ENCODE peak calls at places on chromosome 10, in nine cellular contexts. P, D, S, G, E, O, Z, Q and T are unnamed samples.

GRCh38 chr10:92494522-92494921 is 79.4 kb downstream of the IDE start:
- DNase-seq in P (no peak), D (no peak), S (no peak), G (no peak), E (no peak), O (no peak), Z (no peak), Q (no peak), T (no peak)

GRCh38 chr10:100912013-100912608 is 652 bp upstream of the SLF2 start:
- DNase-seq in P (no peak), D (no peak), S (no peak), G (no peak), E (no peak), O (no peak), Z (no peak), Q (no peak), T (no peak)

GRCh38 chr10:42960491-42961155 is 116.2 kb upstream of the RET start:
- DNase-seq in P (peak), D (peak), S (no peak), G (peak), E (no peak), O (peak), Z (no peak), Q (no peak), T (no peak)

GRCh38 chr10:103854265-103854686 is 1.1 kb downstream of the SH3PXD2A start:
- DNase-seq in P (no peak), D (peak), S (peak), G (no peak), E (no peak), O (no peak), Z (no peak), Q (no peak), T (no peak)

GRCh38 chr10:50464004-50464409 is 159.7 kb downstream of the SGMS1 start:
- DNase-seq in P (no peak), D (no peak), S (no peak), G (no peak), E (no peak), O (no peak), Z (no peak), Q (no peak), T (no peak)

GRCh38 chr10:113982745-113983144 is 60.9 kb upstream of the ADRB1 start:
- DNase-seq in P (no peak), D (no peak), S (no peak), G (no peak), E (peak), O (no peak), Z (no peak), Q (no peak), T (no peak)

GRCh38 chr10:16779375-16779774 is 37.8 kb downstream of the RSU1 start:
- DNase-seq in P (no peak), D (no peak), S (no peak), G (no peak), E (no peak), O (no peak), Z (no peak), Q (no peak), T (no peak)

GRCh38 chr10:129972145-129972965 is 8.3 kb upstream of the EBF3 start:
- DNase-seq in P (no peak), D (peak), S (no peak), G (peak), E (peak), O (peak), Z (no peak), Q (no peak), T (no peak)

GRCh38 chr10:43689618-43689954 is 40.9 kb upstream of the ZNF32 start:
- DNase-seq in P (no peak), D (peak), S (peak), G (peak), E (no peak), O (peak), Z (no peak), Q (peak), T (no peak)

GRCh38 chr10:28532223-28532508 is 752 bp upstream of the WAC start:
- DNase-seq in P (no peak), D (peak), S (no peak), G (no peak), E (no peak), O (no peak), Z (no peak), Q (no peak), T (no peak)

GRCh38 chr10:98270026-98270740 is 2.2 kb upstream of the LOXL4 start:
- DNase-seq in P (no peak), D (no peak), S (no peak), G (peak), E (no peak), O (no peak), Z (no peak), Q (no peak), T (no peak)

GRCh38 chr10:69500864-69501468 is 49.7 kb downstream of the TSPAN15 start:
- DNase-seq in P (no peak), D (no peak), S (no peak), G (no peak), E (peak), O (peak), Z (no peak), Q (no peak), T (no peak)

GRCh38 chr10:11863353-11864105 is 40.4 kb downstream of the PROSER2 start:
- DNase-seq in P (no peak), D (no peak), S (no peak), G (peak), E (no peak), O (peak), Z (no peak), Q (no peak), T (no peak)

GRCh38 chr10:122863796-122864592 is 15.4 kb downstream of the FAM24B start:
- DNase-seq in P (no peak), D (no peak), S (no peak), G (no peak), E (no peak), O (no peak), Z (no peak), Q (no peak), T (no peak)

DNA sequence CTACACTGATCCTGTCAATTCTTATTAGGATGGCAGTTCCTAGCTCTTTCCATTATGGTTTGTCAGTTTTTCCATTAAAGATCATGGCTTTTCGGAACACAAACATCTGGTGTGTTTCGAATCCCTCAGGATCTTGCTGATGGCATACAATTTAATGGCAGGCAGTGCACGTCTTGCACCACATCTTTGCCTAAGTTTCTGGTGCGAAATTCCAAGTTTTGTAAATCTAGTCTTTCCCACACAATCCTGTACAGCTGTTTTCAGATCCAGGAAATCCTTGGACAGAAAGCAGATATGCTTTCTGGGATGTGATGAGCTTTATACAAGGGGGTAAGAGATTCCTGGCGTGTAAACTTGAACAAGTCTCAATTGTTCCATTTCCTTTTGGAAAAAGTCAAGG is 224.3 kb upstream of the PHYHIPL start:
- DNase-seq in P (no peak), D (no peak), S (no peak), G (no peak), E (no peak), O (no peak), Z (no peak), Q (no peak), T (no peak)
- TF ChIP-seq POLR2AphosphoS5 in P (no peak), D (no peak), S (peak), G (no peak), E (peak), O (no peak), Z (no peak), Q (no peak), T (no peak)

GRCh38 chr10:124730790-124731189 is 13.4 kb downstream of the FAM53B start:
- DNase-seq in P (no peak), D (no peak), S (no peak), G (no peak), E (no peak), O (no peak), Z (no peak), Q (no peak), T (no peak)

GRCh38 chr10:124727389-124727960 is 16.7 kb downstream of the FAM53B start:
- DNase-seq in P (no peak), D (no peak), S (peak), G (no peak), E (no peak), O (peak), Z (no peak), Q (no peak), T (no peak)

GRCh38 chr10:124728830-124729661 is 15.1 kb downstream of the FAM53B start:
- DNase-seq in P (no peak), D (no peak), S (peak), G (no peak), E (no peak), O (peak), Z (no peak), Q (no peak), T (no peak)

GRCh38 chr10:124725791-124726190 is 18.4 kb downstream of the FAM53B start:
- DNase-seq in P (no peak), D (no peak), S (no peak), G (no peak), E (no peak), O (peak), Z (no peak), Q (no peak), T (no peak)

GRCh38 chr10:124728071-124728829 is 15.9 kb downstream of the FAM53B start:
- DNase-seq in P (no peak), D (no peak), S (peak), G (no peak), E (no peak), O (peak), Z (no peak), Q (no peak), T (no peak)
- H3K4me3 ChIP-seq in P (no peak), D (no peak), S (no peak), G (no peak), E (no peak), O (no peak), Z (no peak), Q (no peak), T (no peak)

DNA sequence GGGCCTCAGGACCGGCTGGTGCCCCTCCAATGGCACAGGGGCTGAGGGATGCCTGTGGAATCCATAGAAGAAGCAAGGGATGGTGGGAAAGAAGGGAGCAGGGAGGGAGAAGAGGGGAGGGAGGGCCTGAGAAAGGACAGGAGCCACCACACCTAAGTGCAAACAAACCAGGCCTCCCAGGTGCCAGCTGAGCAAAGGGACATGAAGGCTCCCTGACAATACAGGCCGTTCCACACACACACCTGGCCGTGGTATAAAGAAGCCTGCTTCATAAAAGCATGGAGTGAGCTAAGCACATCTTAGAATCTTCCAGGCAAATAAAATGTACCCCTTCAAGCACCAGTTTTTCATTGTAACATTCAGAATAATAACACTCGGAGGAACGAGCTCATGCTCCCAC is 54.0 kb downstream of the OAT start:
- DNase-seq in P (no peak), D (no peak), S (no peak), G (no peak), E (no peak), O (peak), Z (no peak), Q (no peak), T (no peak)
- TF ChIP-seq POLR2AphosphoS5 in P (no peak), D (no peak), S (no peak), G (no peak), E (no peak), O (no peak), Z (no peak), Q (no peak), T (no peak)

DNA sequence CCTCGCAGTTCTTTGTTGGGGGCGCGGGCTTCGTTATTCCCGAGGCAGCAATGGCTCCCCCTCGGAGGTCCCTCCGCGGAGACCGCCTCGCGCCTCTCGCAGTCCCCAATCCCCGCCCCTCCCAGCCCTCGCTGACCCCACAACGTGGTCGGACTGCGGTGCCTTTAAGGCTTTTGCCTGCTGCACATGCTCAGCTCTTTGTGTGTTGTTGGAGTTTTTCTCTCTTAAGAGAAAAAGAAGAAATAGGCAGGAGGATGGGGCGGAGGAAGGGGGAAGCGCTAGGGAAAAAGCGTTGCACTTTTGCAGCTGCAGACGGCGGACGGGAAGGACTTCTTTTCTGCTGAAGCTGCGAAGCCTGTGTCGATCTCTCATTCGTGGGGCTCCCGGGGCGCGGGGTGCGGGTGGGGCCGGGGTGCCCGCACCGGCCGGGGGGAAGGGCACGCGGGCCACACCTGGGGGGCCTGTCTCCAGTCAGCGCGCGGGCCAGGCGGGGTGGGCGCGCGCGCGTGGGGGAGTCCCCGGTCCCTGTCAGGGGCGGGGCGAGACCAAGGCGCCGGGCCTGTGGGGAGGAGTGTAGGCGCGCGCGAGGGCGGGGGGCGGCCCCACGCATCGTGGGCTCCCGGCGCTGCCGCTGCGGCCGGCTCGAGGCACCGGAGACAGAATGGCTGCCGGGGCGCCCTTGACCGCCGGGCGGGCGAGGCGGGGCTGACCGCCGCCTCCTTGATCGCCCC is 445 bp upstream of the ATRNL1 start:
- DNase-seq in P (no peak), D (peak), S (peak), G (no peak), E (no peak), O (peak), Z (no peak), Q (no peak), T (no peak)
- H3K4me3 ChIP-seq in P (no peak), D (peak), S (peak), G (peak), E (peak), O (peak), Z (peak), Q (no peak), T (peak)

GRCh38 chr10:116255931-116256748 is 16.9 kb downstream of the GFRA1 start:
- DNase-seq in P (no peak), D (no peak), S (no peak), G (no peak), E (no peak), O (no peak), Z (no peak), Q (no peak), T (no peak)
- TF ChIP-seq POLR2AphosphoS5 in P (no peak), D (no peak), S (no peak), G (no peak), E (no peak), O (no peak), Z (no peak), Q (no peak), T (no peak)

GRCh38 chr10:71585579-71586092 is 133.9 kb downstream of the C10orf105 start:
- DNase-seq in P (no peak), D (no peak), S (no peak), G (no peak), E (no peak), O (no peak), Z (no peak), Q (no peak), T (no peak)
- H3K4me3 ChIP-seq in P (no peak), D (no peak), S (no peak), G (no peak), E (no peak), O (no peak), Z (no peak), Q (no peak), T (no peak)

GRCh38 chr10:75013522-75013921 is 97.9 kb upstream of the SAMD8 start:
- DNase-seq in P (no peak), D (no peak), S (no peak), G (no peak), E (no peak), O (no peak), Z (no peak), Q (no peak), T (no peak)

GRCh38 chr10:75011221-75011620 is 100.2 kb upstream of the SAMD8 start:
- DNase-seq in P (no peak), D (no peak), S (no peak), G (no peak), E (no peak), O (no peak), Z (no peak), Q (no peak), T (no peak)

GRCh38 chr10:75014516-75015230 is 96.8 kb upstream of the SAMD8 start:
- DNase-seq in P (no peak), D (no peak), S (no peak), G (no peak), E (no peak), O (no peak), Z (no peak), Q (no peak), T (no peak)

GRCh38 chr10:75013007-75013406 is 98.4 kb upstream of the SAMD8 start:
- DNase-seq in P (no peak), D (no peak), S (no peak), G (no peak), E (no peak), O (no peak), Z (no peak), Q (no peak), T (no peak)

DNA sequence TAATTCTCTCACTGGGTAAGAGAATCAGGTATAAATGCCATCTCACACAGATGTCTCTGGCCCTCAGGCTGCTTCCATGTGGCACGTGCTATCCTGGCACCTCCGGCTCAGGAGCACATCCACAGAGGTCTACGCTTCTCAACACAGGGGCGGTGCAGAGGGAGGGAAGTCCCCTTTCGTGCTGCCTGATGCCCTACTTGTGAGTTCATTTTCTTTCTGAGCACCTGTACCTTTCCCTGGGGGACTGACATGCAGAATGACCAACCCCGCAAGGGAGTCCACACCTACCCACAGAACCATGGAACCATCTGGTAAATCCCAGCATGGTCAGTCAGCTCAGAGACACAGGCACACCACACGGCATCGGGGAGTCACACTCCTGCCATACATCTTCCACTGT is 99.0 kb upstream of the SAMD8 start:
- DNase-seq in P (no peak), D (no peak), S (no peak), G (no peak), E (no peak), O (no peak), Z (no peak), Q (no peak), T (no peak)
- TF ChIP-seq POLR2AphosphoS5 in P (no peak), D (no peak), S (no peak), G (no peak), E (no peak), O (no peak), Z (no peak), Q (no peak), T (no peak)

DNA sequence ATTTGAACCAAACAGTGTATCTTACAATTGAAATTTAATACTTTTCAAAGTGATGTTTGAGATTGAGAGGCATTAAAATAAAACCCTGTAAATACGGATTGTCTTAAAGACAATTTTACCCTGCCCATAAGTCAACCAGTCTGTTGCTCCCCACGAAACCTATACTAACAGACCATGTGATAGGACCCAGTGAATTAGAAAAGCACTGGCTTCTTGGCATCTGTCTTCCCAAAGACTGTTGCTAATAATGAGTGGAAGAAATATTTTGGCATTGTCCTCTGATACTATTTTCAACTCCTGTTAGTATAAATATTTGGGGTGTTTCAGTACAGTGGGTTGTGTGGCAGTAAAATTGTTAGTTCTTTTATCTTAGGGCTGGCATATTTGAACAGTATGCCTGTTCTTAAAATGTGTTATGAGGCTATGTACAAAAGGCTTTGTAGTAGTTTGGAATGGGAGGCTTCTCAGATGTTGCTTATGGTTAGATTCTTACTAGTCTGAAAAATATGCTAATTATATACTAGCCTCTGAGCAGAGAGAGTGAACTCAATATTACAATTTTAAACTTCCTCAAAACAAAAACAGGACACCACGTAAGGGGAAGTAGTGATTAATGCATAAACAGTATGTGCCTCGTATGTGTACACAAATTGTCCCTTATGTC is 115.1 kb downstream of the ARID5B start:
- DNase-seq in P (no peak), D (no peak), S (no peak), G (no peak), E (no peak), O (no peak), Z (no peak), Q (no peak), T (no peak)
- H3K4me3 ChIP-seq in P (no peak), D (no peak), S (no peak), G (no peak), E (no peak), O (no peak), Z (no peak), Q (no peak), T (no peak)

GRCh38 chr10:86708783-86709778 is 40.8 kb downstream of the LDB3 start:
- DNase-seq in P (no peak), D (no peak), S (no peak), G (no peak), E (no peak), O (peak), Z (no peak), Q (no peak), T (no peak)

GRCh38 chr10:86709786-86710185 is 41.5 kb downstream of the LDB3 start:
- DNase-seq in P (no peak), D (no peak), S (no peak), G (no peak), E (no peak), O (peak), Z (no peak), Q (no peak), T (no peak)

GRCh38 chr10:86710987-86711236 is 42.6 kb downstream of the LDB3 start:
- DNase-seq in P (no peak), D (no peak), S (no peak), G (no peak), E (no peak), O (no peak), Z (no peak), Q (no peak), T (no peak)

GRCh38 chr10:86711237-86711956 is 43.1 kb downstream of the LDB3 start:
- DNase-seq in P (peak), D (peak), S (peak), G (no peak), E (no peak), O (peak), Z (no peak), Q (peak), T (no peak)

GRCh38 chr10:86711957-86712708 is 43.8 kb downstream of the LDB3 start:
- DNase-seq in P (no peak), D (peak), S (no peak), G (peak), E (no peak), O (peak), Z (no peak), Q (no peak), T (no peak)
- TF ChIP-seq POLR2AphosphoS5 in P (no peak), D (peak), S (no peak), G (no peak), E (peak), O (peak), Z (peak), Q (no peak), T (no peak)